ENCODE peak calls at places on chromosomes 2 and 18, in ten cellular contexts. S, P, Z, V, B, U, E, K, W and R are unnamed samples.

GRCh38 chr2:30914456-30914855 is 107.2 kb upstream of the CAPN13 start:
- DNase-seq in S (no peak), P (no peak), Z (no peak), V (no peak), B (no peak), U (no peak), E (no peak), K (no peak), W (no peak), R (no peak)

GRCh38 chr2:72274284-72274869 is 126.7 kb upstream of the CYP26B1 start:
- DNase-seq in S (no peak), P (no peak), Z (no peak), V (no peak), B (peak), U (no peak), E (no peak), K (no peak), W (peak), R (no peak)

GRCh38 chr2:149342509-149342908 is 12.1 kb downstream of the LYPD6 start:
- DNase-seq in S (no peak), P (no peak), Z (no peak), V (no peak), B (no peak), U (no peak), E (no peak), K (no peak), W (no peak), R (no peak)

GRCh38 chr2:32732135-32732534 is 104.3 kb downstream of the TTC27 start:
- DNase-seq in S (no peak), P (no peak), Z (no peak), V (no peak), B (peak), U (no peak), E (no peak), K (no peak), W (no peak), R (no peak)

GRCh38 chr2:105761931-105762515 is 17.3 kb downstream of the NCK2 start:
- DNase-seq in S (no peak), P (no peak), Z (no peak), V (no peak), B (peak), U (no peak), E (peak), K (no peak), W (peak), R (no peak)

GRCh38 chr2:113910110-113910717 is 20.3 kb downstream of the ACTR3 start:
- DNase-seq in S (no peak), P (peak), Z (no peak), V (no peak), B (peak), U (no peak), E (no peak), K (no peak), W (peak), R (no peak)

GRCh38 chr2:101827246-101827645 is 129.7 kb downstream of the MAP4K4 start:
- DNase-seq in S (no peak), P (no peak), Z (no peak), V (no peak), B (peak), U (no peak), E (no peak), K (no peak), W (peak), R (no peak)

GRCh38 chr2:190169221-190170072 is 106.9 kb upstream of the MSTN start:
- DNase-seq in S (no peak), P (no peak), Z (no peak), V (no peak), B (no peak), U (no peak), E (no peak), K (no peak), W (no peak), R (no peak)

GRCh38 chr2:109736177-109736827 is 57.8 kb upstream of the RGPD5 start:
- DNase-seq in S (peak), P (no peak), Z (peak), V (peak), B (peak), U (peak), E (peak), K (peak), W (peak), R (peak)

GRCh38 chr2:237097911-237098702 is 12.4 kb downstream of the COPS8 start:
- DNase-seq in S (no peak), P (no peak), Z (no peak), V (no peak), B (peak), U (no peak), E (no peak), K (no peak), W (peak), R (no peak)

GRCh38 chr18:46067431-46068007 is 4.5 kb downstream of the PSTPIP2 start:
- DNase-seq in S (no peak), P (no peak), Z (peak), V (no peak), B (peak), U (no peak), E (no peak), K (no peak), W (no peak), R (no peak)

GRCh38 chr2:29920631-29921559 is 491 bp downstream of the ALK start:
- DNase-seq in S (no peak), P (no peak), Z (peak), V (no peak), B (peak), U (no peak), E (peak), K (peak), W (peak), R (peak)

GRCh38 chr2:120914839-120915521 is 179.3 kb downstream of the GLI2 start:
- DNase-seq in S (peak), P (no peak), Z (no peak), V (peak), B (peak), U (peak), E (peak), K (peak), W (peak), R (peak)

GRCh38 chr2:26172866-26173595 is at the start of gene GAREM2:
- DNase-seq in S (no peak), P (no peak), Z (no peak), V (no peak), B (no peak), U (no peak), E (peak), K (no peak), W (no peak), R (no peak)

GRCh38 chr2:1730047-1730937 is 14.0 kb downstream of the PXDN start:
- DNase-seq in S (no peak), P (no peak), Z (no peak), V (peak), B (peak), U (peak), E (peak), K (no peak), W (peak), R (no peak)

GRCh38 chr18:65522907-65523306 is 227.9 kb upstream of the CDH7 start:
- DNase-seq in S (no peak), P (no peak), Z (no peak), V (no peak), B (no peak), U (no peak), E (no peak), K (no peak), W (no peak), R (no peak)

GRCh38 chr2:80078290-80079036 is 226.1 kb downstream of the LRRTM1 start:
- DNase-seq in S (no peak), P (no peak), Z (no peak), V (no peak), B (no peak), U (no peak), E (no peak), K (no peak), W (no peak), R (no peak)

GRCh38 chr18:39184176-39184575 is 1618.6 kb upstream of the CELF4 start:
- DNase-seq in S (no peak), P (no peak), Z (no peak), V (no peak), B (no peak), U (no peak), E (no peak), K (no peak), W (no peak), R (no peak)

GRCh38 chr2:157789161-157789720 is 86.9 kb downstream of the ACVR1 start:
- DNase-seq in S (no peak), P (no peak), Z (no peak), V (peak), B (peak), U (no peak), E (no peak), K (peak), W (no peak), R (no peak)

GRCh38 chr2:195532628-195533271 is 124.3 kb upstream of the SLC39A10 start:
- DNase-seq in S (no peak), P (no peak), Z (peak), V (no peak), B (peak), U (no peak), E (no peak), K (no peak), W (peak), R (no peak)
- H3K4me3 ChIP-seq in S (no peak), P (peak), Z (peak), V (no peak), B (peak), U (no peak), E (no peak), K (no peak), W (peak), R (no peak)

DNA sequence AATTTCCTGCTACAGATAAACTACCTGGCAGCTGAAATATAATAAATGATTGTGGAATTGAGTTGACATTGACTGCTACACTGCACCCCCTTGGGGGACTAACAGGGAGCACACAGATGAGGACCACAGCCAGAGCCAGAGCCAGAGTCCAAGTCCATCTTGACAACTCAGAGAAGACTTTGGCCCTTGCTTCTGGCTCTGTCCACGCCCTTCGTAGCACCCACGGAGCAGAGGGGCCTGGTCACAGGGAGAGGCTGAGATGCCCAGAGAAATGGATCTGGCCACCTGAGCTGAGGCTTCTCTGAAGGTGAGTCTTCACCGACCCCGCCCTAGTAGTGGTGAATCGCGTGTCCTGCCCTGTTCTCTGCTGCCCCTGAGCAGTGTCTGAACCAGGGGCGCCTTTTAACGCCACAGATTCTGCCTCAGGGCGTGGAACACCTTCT is 35.8 kb upstream of the MAT2A start:
- DNase-seq in S (no peak), P (no peak), Z (no peak), V (no peak), B (no peak), U (peak), E (no peak), K (no peak), W (no peak), R (no peak)
- TF ChIP-seq CTCF in S (no peak), P (no peak), Z (no peak), V (no peak), B (no peak), U (no peak), E (peak), K (no peak), W (no peak), R (no peak)

DNA sequence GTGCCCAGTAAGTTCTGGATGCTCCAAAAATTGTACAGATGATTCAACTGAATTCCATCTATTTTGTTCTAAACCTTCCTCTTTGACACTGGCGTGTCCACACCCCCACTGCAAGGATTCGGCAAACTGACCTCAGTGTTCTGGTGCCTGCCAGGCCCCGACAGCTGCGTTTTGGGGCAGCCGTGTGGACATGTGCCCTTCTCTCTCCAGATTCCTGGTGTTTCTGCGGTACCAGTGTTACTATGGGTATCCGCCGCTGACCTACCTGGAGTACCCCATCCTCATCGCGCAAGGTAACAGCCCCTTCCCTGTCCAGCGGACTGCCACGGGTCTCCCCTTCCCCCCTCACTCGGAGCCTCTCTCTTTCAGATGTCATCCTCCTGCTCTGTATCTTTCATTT is 5.0 kb downstream of the SLC66A3 start:
- DNase-seq in S (no peak), P (no peak), Z (no peak), V (no peak), B (no peak), U (no peak), E (peak), K (no peak), W (no peak), R (no peak)
- H3K27ac ChIP-seq in S (no peak), P (no peak), Z (peak), V (no peak), B (no peak), U (no peak), E (no peak), K (no peak), W (no peak), R (no peak)

GRCh38 chr18:2848879-2849254 is 2.1 kb downstream of the EMILIN2 start:
- DNase-seq in S (no peak), P (no peak), Z (no peak), V (no peak), B (no peak), U (no peak), E (no peak), K (no peak), W (no peak), R (no peak)
- H3K4me3 ChIP-seq in S (no peak), P (no peak), Z (no peak), V (peak), B (no peak), U (no peak), E (peak), K (no peak), W (no peak), R (no peak)

GRCh38 chr2:14907014-14907612 is 274.6 kb downstream of the LRATD1 start:
- DNase-seq in S (no peak), P (no peak), Z (no peak), V (no peak), B (no peak), U (no peak), E (peak), K (no peak), W (no peak), R (no peak)

GRCh38 chr2:14905571-14905970 is 273.1 kb downstream of the LRATD1 start:
- DNase-seq in S (no peak), P (no peak), Z (no peak), V (no peak), B (no peak), U (no peak), E (no peak), K (no peak), W (no peak), R (no peak)

GRCh38 chr2:14901740-14902139 is 269.2 kb downstream of the LRATD1 start:
- DNase-seq in S (no peak), P (no peak), Z (no peak), V (no peak), B (no peak), U (no peak), E (no peak), K (no peak), W (no peak), R (no peak)

GRCh38 chr2:14902953-14903352 is 270.4 kb downstream of the LRATD1 start:
- DNase-seq in S (no peak), P (no peak), Z (no peak), V (no peak), B (no peak), U (no peak), E (no peak), K (no peak), W (no peak), R (no peak)

GRCh38 chr2:14903709-14904374 is 271.3 kb downstream of the LRATD1 start:
- DNase-seq in S (no peak), P (peak), Z (peak), V (no peak), B (no peak), U (peak), E (peak), K (peak), W (no peak), R (peak)
- TF ChIP-seq CTCF in S (peak), P (peak), Z (peak), V (no peak), B (peak), U (no peak), E (peak), K (no peak), W (no peak), R (peak)

GRCh38 chr18:11906181-11906580 is 1.9 kb downstream of the MPPE1 start:
- DNase-seq in S (no peak), P (no peak), Z (no peak), V (no peak), B (no peak), U (no peak), E (no peak), K (no peak), W (no peak), R (no peak)

GRCh38 chr18:11908182-11909080 is at the start of gene MPPE1:
- DNase-seq in S (peak), P (peak), Z (peak), V (peak), B (peak), U (peak), E (peak), K (peak), W (peak), R (peak)

GRCh38 chr18:11905613-11906012 is 2.5 kb downstream of the MPPE1 start:
- DNase-seq in S (peak), P (no peak), Z (no peak), V (no peak), B (no peak), U (no peak), E (peak), K (peak), W (no peak), R (peak)

GRCh38 chr18:11909081-11909410 is 929 bp upstream of the MPPE1 start:
- DNase-seq in S (no peak), P (no peak), Z (peak), V (no peak), B (peak), U (no peak), E (no peak), K (no peak), W (no peak), R (no peak)

GRCh38 chr18:11906926-11907874 is 917 bp downstream of the MPPE1 start:
- DNase-seq in S (no peak), P (no peak), Z (no peak), V (no peak), B (no peak), U (no peak), E (peak), K (peak), W (no peak), R (no peak)
- H3K27ac ChIP-seq in S (peak), P (peak), Z (no peak), V (peak), B (peak), U (peak), E (no peak), K (peak), W (peak), R (no peak)

GRCh38 chr2:46798998-46799698 is 116.5 kb downstream of the MCFD2 start:
- DNase-seq in S (no peak), P (no peak), Z (no peak), V (no peak), B (peak), U (no peak), E (peak), K (no peak), W (no peak), R (no peak)
- H3K4me3 ChIP-seq in S (no peak), P (no peak), Z (no peak), V (no peak), B (no peak), U (no peak), E (no peak), K (no peak), W (no peak), R (no peak)

GRCh38 chr2:68901199-68901515 is 30.0 kb upstream of the BMP10 start:
- DNase-seq in S (no peak), P (no peak), Z (peak), V (no peak), B (peak), U (no peak), E (peak), K (no peak), W (no peak), R (no peak)

GRCh38 chr2:68905116-68905515 is 33.9 kb upstream of the BMP10 start:
- DNase-seq in S (no peak), P (no peak), Z (no peak), V (no peak), B (peak), U (no peak), E (no peak), K (no peak), W (peak), R (no peak)

GRCh38 chr2:68901561-68901960 is 30.4 kb upstream of the BMP10 start:
- DNase-seq in S (no peak), P (no peak), Z (no peak), V (no peak), B (no peak), U (no peak), E (no peak), K (no peak), W (no peak), R (no peak)

GRCh38 chr2:68900496-68901198 is 29.4 kb upstream of the BMP10 start:
- DNase-seq in S (no peak), P (no peak), Z (no peak), V (no peak), B (no peak), U (no peak), E (no peak), K (no peak), W (no peak), R (no peak)
- TF ChIP-seq CTCF in S (no peak), P (no peak), Z (peak), V (no peak), B (no peak), U (no peak), E (no peak), K (no peak), W (no peak), R (no peak)

GRCh38 chr18:21502661-21503060 is 97.8 kb downstream of the ESCO1 start:
- DNase-seq in S (no peak), P (no peak), Z (no peak), V (no peak), B (no peak), U (no peak), E (no peak), K (peak), W (no peak), R (no peak)
- H3K27ac ChIP-seq in S (no peak), P (no peak), Z (no peak), V (no peak), B (no peak), U (no peak), E (no peak), K (no peak), W (no peak), R (no peak)

GRCh38 chr18:52340466-52341378 is 725 bp downstream of the DCC start:
- DNase-seq in S (no peak), P (no peak), Z (no peak), V (no peak), B (no peak), U (no peak), E (no peak), K (no peak), W (no peak), R (no peak)
- H3K4me3 ChIP-seq in S (no peak), P (no peak), Z (peak), V (peak), B (no peak), U (peak), E (peak), K (no peak), W (peak), R (no peak)